ENCODE peak calls at places on chromosomes 4 and X, in six cellular contexts. X is PC-3, R is breast epithelium, Y is tibial nerve, Z is K562, H is kidney. J is an unnamed sample.

GRCh38 chr4:110163327-110164070 is 34.9 kb downstream of the ELOVL6 start:
- DNase-seq in X (peak; percentile 63), R (no peak), Y (no peak), Z (no peak), H (no peak), J (peak; percentile 59)

GRCh38 chr4:173493041-173493440 is 37.0 kb downstream of the HAND2 start:
- DNase-seq in X (no peak), R (no peak), Y (no peak), Z (no peak), H (no peak), J (no peak)

GRCh38 chrX:118286066-118286758 is 59.7 kb upstream of the WDR44 start:
- DNase-seq in X (no peak), R (no peak), Y (no peak), Z (no peak), H (no peak), J (no peak)

GRCh38 chrX:24277405-24277804 is 36.5 kb downstream of the SUPT20HL2 start:
- DNase-seq in X (no peak), R (no peak), Y (no peak), Z (no peak), H (no peak), J (no peak)

GRCh38 chr4:111404673-111405072 is 740.6 kb upstream of the FAM241A start:
- DNase-seq in X (no peak), R (no peak), Y (no peak), Z (no peak), H (no peak), J (no peak)

GRCh38 chr4:21801661-21802355 is 146.8 kb downstream of the KCNIP4 start:
- DNase-seq in X (peak; percentile 9), R (no peak), Y (no peak), Z (no peak), H (no peak), J (no peak)

GRCh38 chrX:10633722-10634121 is 13.3 kb upstream of the MID1 start:
- DNase-seq in X (peak; percentile 90), R (peak; percentile 30), Y (no peak), Z (peak; percentile 4), H (no peak), J (peak; percentile 63)

GRCh38 chr4:165009493-165010227 is 22.1 kb upstream of the TRIM60 start:
- DNase-seq in X (no peak), R (no peak), Y (no peak), Z (no peak), H (no peak), J (no peak)

GRCh38 chrX:16993791-16994318 is 47.4 kb downstream of the REPS2 start:
- DNase-seq in X (peak; percentile 4), R (no peak), Y (no peak), Z (no peak), H (no peak), J (no peak)

GRCh38 chrX:111052478-111052877 is 43.5 kb upstream of the PAK3 start:
- DNase-seq in X (no peak), R (no peak), Y (no peak), Z (no peak), H (no peak), J (no peak)

GRCh38 chr4:173937871-173938270 is 345.6 kb downstream of the FBXO8 start:
- DNase-seq in X (no peak), R (no peak), Y (no peak), Z (no peak), H (no peak), J (no peak)

GRCh38 chrX:19225906-19226305 is 103.6 kb upstream of the ADGRG2 start:
- DNase-seq in X (peak; percentile 61), R (no peak), Y (no peak), Z (peak; percentile 8), H (no peak), J (peak; percentile 10)

GRCh38 chrX:22395372-22395771 is 122.7 kb downstream of the CBLL2 start:
- DNase-seq in X (peak; percentile 55), R (no peak), Y (no peak), Z (no peak), H (no peak), J (peak; percentile 34)

GRCh38 chr4:8582016-8582415 is 1.8 kb downstream of the GPR78 start:
- DNase-seq in X (no peak), R (no peak), Y (no peak), Z (no peak), H (peak; percentile 25), J (no peak)

GRCh38 chrX:24902808-24903207 is 113.0 kb downstream of the ARX start:
- DNase-seq in X (no peak), R (no peak), Y (no peak), Z (no peak), H (no peak), J (no peak)

GRCh38 chr4:7929530-7929951 is 10.1 kb downstream of the AFAP1 start:
- DNase-seq in X (peak; percentile 79), R (peak; percentile 78), Y (no peak), Z (no peak), H (no peak), J (peak; percentile 81)

GRCh38 chr4:148053298-148054003 is 321.6 kb downstream of the ARHGAP10 start:
- DNase-seq in X (peak; percentile 2), R (no peak), Y (no peak), Z (no peak), H (no peak), J (no peak)

GRCh38 chrX:45712067-45712466 is 511.4 kb upstream of the DIPK2B start:
- DNase-seq in X (peak; percentile 90), R (no peak), Y (no peak), Z (no peak), H (no peak), J (no peak)

GRCh38 chrX:74593593-74593992 is 20.8 kb downstream of the RLIM start:
- DNase-seq in X (no peak), R (no peak), Y (no peak), Z (no peak), H (no peak), J (no peak)

GRCh38 chr4:124276461-124276860 is 436.1 kb downstream of the ANKRD50 start:
- DNase-seq in X (peak; percentile 61), R (no peak), Y (no peak), Z (no peak), H (no peak), J (no peak)

GRCh38 chr4:123709336-123709735 is 312.7 kb downstream of the SPRY1 start:
- DNase-seq in X (peak; percentile 25), R (no peak), Y (no peak), Z (no peak), H (no peak), J (no peak)

GRCh38 chr4:22170353-22170752 is 221.8 kb upstream of the KCNIP4 start:
- DNase-seq in X (peak; percentile 84), R (no peak), Y (no peak), Z (no peak), H (no peak), J (peak; percentile 41)

GRCh38 chrX:112867570-112867969 is 26.9 kb upstream of the AMOT start:
- DNase-seq in X (no peak), R (no peak), Y (no peak), Z (no peak), H (no peak), J (peak; percentile 0)

GRCh38 chr4:183431614-183432013 is 12.8 kb upstream of the CDKN2AIP start:
- DNase-seq in X (no peak), R (no peak), Y (no peak), Z (no peak), H (no peak), J (no peak)

GRCh38 chr4:189740873-189741272 is 199.8 kb upstream of the FRG1 start:
- DNase-seq in X (no peak), R (no peak), Y (no peak), Z (no peak), H (no peak), J (no peak)

GRCh38 chr4:5957091-5957490 is 61.1 kb downstream of the C4orf50 start:
- DNase-seq in X (no peak), R (no peak), Y (no peak), Z (no peak), H (peak; percentile 50), J (no peak)

GRCh38 chr4:5962416-5962815 is 55.8 kb downstream of the C4orf50 start:
- DNase-seq in X (no peak), R (no peak), Y (no peak), Z (no peak), H (no peak), J (no peak)

GRCh38 chr4:5959221-5959982 is 58.8 kb downstream of the C4orf50 start:
- DNase-seq in X (no peak), R (no peak), Y (no peak), Z (no peak), H (no peak), J (no peak)

GRCh38 chr4:5958199-5958735 is 60.0 kb downstream of the C4orf50 start:
- DNase-seq in X (no peak), R (no peak), Y (no peak), Z (no peak), H (peak; percentile 29), J (no peak)

DNA sequence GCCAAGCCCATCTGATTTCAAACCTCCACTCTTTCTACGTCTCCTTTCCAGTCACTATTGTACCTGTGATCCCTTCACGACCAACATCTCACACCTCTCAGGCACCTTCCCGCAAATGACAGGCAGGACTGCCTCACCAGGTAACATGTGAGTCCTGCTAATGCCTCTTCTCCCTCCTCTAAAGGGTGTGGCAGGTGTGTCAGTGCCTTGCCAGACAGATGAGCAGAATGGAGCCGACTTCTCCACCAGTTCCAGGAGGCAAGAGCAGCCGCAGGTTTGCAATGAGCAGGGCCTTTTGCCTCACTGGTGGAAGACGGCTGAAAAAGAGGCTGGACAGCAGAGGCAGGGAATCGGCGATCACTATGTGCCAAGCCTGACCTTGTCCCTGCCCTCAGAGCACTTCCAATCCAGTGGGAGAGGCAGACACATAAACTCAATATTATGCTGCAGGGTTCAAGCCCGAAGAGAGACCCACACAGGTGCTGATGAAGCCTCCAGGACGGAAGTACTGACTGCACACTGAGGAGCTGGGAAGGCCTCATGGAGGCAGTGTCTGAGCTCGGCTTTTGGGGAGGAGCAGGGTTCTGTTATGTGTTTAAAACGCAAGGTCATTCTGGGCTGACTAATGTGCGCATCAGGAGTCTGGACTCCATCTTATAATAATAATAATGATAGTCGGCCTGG is 57.9 kb downstream of the C4orf50 start:
- DNase-seq in X (no peak), R (no peak), Y (no peak), Z (no peak), H (no peak), J (no peak)
- H3K27ac ChIP-seq in X (no peak overlapping the region), R (no peak overlapping the region), Y (no peak overlapping the region), Z (no peak overlapping the region), H (no peak overlapping the region), J (no peak overlapping the region)

GRCh38 chr4:88022289-88022688 is 14.9 kb downstream of the PKD2 start:
- DNase-seq in X (no peak), R (no peak), Y (no peak), Z (no peak), H (no peak), J (no peak)
- TF ChIP-seq CTCF in X (no peak), R (no peak), Y (no peak), Z (no peak), H (no peak), J (no peak)

GRCh38 chrX:110046971-110047370 is 44.1 kb downstream of the TMEM164 start:
- DNase-seq in X (no peak), R (no peak), Y (no peak), Z (no peak), H (no peak), J (no peak)
- H3K27ac ChIP-seq in X (no peak overlapping the region), R (no peak overlapping the region), Y (no peak overlapping the region), Z (no peak overlapping the region), H (no peak overlapping the region), J (no peak overlapping the region)

GRCh38 chr4:39407584-39407885 is 805 bp downstream of the KLB start:
- DNase-seq in X (no peak), R (no peak), Y (no peak), Z (no peak), H (no peak), J (no peak)

GRCh38 chr4:39415678-39416283 is 9.1 kb downstream of the KLB start:
- DNase-seq in X (no peak), R (no peak), Y (no peak), Z (no peak), H (no peak), J (no peak)

GRCh38 chr4:39406763-39407583 is at the start of gene KLB:
- DNase-seq in X (no peak), R (no peak), Y (no peak), Z (no peak), H (no peak), J (no peak)

GRCh38 chr4:39410415-39410814 is 3.7 kb downstream of the KLB start:
- DNase-seq in X (peak; percentile 5), R (no peak), Y (no peak), Z (no peak), H (no peak), J (no peak)
- TF ChIP-seq CTCF in X (peak; percentile 31), R (no peak), Y (no peak), Z (peak; percentile 44), H (peak; percentile 26), J (no peak)